ENCODE peak calls at places on chromosomes 13 and 19, in ten cellular contexts. C is ovary; V is breast epithelium; O is fibroblast of lung; S is left ventricle myocardium inferior; K is colonic mucosa; X is neural progenitor cell; D is A673; U is CD4-positive, alpha-beta memory T cell; F is brain microvascular endothelial cell. R is an unnamed sample.

GRCh38 chr19:16419671-16420394 is 51.9 kb downstream of the EPS15L1 start:
- DNase-seq in C (no peak), V (no peak), O (no peak), S (no peak), K (no peak), X (no peak), D (no peak), U (no peak), F (no peak), R (no peak)

GRCh38 chr13:44211286-44211685 is 162.3 kb upstream of the SERP2 start:
- DNase-seq in C (no peak), V (no peak), O (no peak), S (no peak), K (no peak), X (no peak), D (no peak), U (no peak), F (no peak), R (no peak)

GRCh38 chr19:12885749-12886706 is 973 bp downstream of the KLF1 start:
- DNase-seq in C (no peak), V (no peak), O (peak; percentile 2), S (no peak), K (no peak), X (peak; percentile 34), D (no peak), U (no peak), F (no peak), R (no peak)

GRCh38 chr19:2011169-2011568 is 4.3 kb downstream of the BTBD2 start:
- DNase-seq in C (no peak), V (no peak), O (no peak), S (no peak), K (no peak), X (no peak), D (no peak), U (no peak), F (no peak), R (no peak)

GRCh38 chr13:40652588-40652940 is 13.9 kb downstream of the FOXO1 start:
- DNase-seq in C (no peak), V (no peak), O (no peak), S (no peak), K (no peak), X (no peak), D (no peak), U (no peak), F (no peak), R (no peak)

GRCh38 chr19:17542793-17543582 is 12.5 kb upstream of the COLGALT1 start:
- DNase-seq in C (no peak), V (no peak), O (no peak), S (no peak), K (no peak), X (no peak), D (no peak), U (no peak), F (no peak), R (no peak)

GRCh38 chr13:113164492-113164891 is 6.0 kb downstream of the PROZ start:
- DNase-seq in C (no peak), V (no peak), O (no peak), S (no peak), K (no peak), X (no peak), D (no peak), U (no peak), F (no peak), R (no peak)

GRCh38 chr13:40911341-40911740 is 107.8 kb downstream of the ELF1 start:
- DNase-seq in C (no peak), V (no peak), O (no peak), S (no peak), K (no peak), X (no peak), D (no peak), U (no peak), F (no peak), R (no peak)

GRCh38 chr13:97259787-97260641 is 37.9 kb downstream of the MBNL2 start:
- DNase-seq in C (no peak), V (no peak), O (peak; percentile 84), S (no peak), K (no peak), X (no peak), D (no peak), U (no peak), F (peak; percentile 78), R (no peak)

GRCh38 chr19:50877338-50877737 is 4.1 kb downstream of the KLK2 start:
- DNase-seq in C (no peak), V (no peak), O (no peak), S (no peak), K (no peak), X (no peak), D (no peak), U (no peak), F (no peak), R (no peak)

GRCh38 chr13:90533866-90534265 is 813.6 kb upstream of the MIR17HG start:
- DNase-seq in C (no peak), V (no peak), O (no peak), S (no peak), K (no peak), X (no peak), D (no peak), U (no peak), F (no peak), R (no peak)

GRCh38 chr19:4597278-4597974 is 37.9 kb upstream of the SEMA6B start:
- DNase-seq in C (no peak), V (no peak), O (no peak), S (no peak), K (no peak), X (peak; percentile 31), D (no peak), U (no peak), F (no peak), R (no peak)
- H3K4me3 ChIP-seq in C (no peak overlapping the region), V (no peak overlapping the region), O (no peak overlapping the region), S (peak overlapping the region; percentile 39), K (no peak overlapping the region), X (peak overlapping the region; percentile 51), D (peak overlapping the region; percentile 45), U (no peak overlapping the region), F (no peak overlapping the region), R (no peak overlapping the region)

GRCh38 chr19:42323473-42323851 is 2.0 kb upstream of the MEGF8 start:
- DNase-seq in C (no peak), V (no peak), O (no peak), S (no peak), K (peak; percentile 46), X (peak; percentile 64), D (no peak), U (no peak), F (no peak), R (no peak)

GRCh38 chr19:42323852-42324654 is 1.4 kb upstream of the MEGF8 start:
- DNase-seq in C (no peak), V (no peak), O (no peak), S (no peak), K (no peak), X (peak; percentile 62), D (peak; percentile 37), U (peak; percentile 30), F (no peak), R (no peak)

GRCh38 chr19:42325308-42325895 is at the start of gene MEGF8:
- DNase-seq in C (peak; percentile 98), V (peak; percentile 98), O (peak; percentile 98), S (peak; percentile 97), K (peak; percentile 99), X (peak; percentile 99), D (peak; percentile 100), U (peak; percentile 97), F (peak; percentile 98), R (peak; percentile 89)

GRCh38 chr19:42325896-42326771 is 699 bp downstream of the MEGF8 start:
- DNase-seq in C (no peak), V (no peak), O (no peak), S (peak; percentile 38), K (peak; percentile 29), X (no peak), D (no peak), U (no peak), F (no peak), R (no peak)

GRCh38 chr19:42324655-42325307 is 654 bp upstream of the MEGF8 start:
- DNase-seq in C (no peak), V (no peak), O (no peak), S (no peak), K (peak; percentile 29), X (peak; percentile 47), D (no peak), U (no peak), F (no peak), R (no peak)
- H3K4me3 ChIP-seq in C (peak overlapping the region; percentile 93), V (peak overlapping the region; percentile 87), O (peak overlapping the region; percentile 24), S (peak overlapping the region; percentile 79), K (peak overlapping the region; percentile 25), X (peak overlapping the region; percentile 41), D (peak overlapping the region; percentile 88), U (peak overlapping the region; percentile 67), F (peak overlapping the region; percentile 29), R (peak overlapping the region; percentile 6)

DNA sequence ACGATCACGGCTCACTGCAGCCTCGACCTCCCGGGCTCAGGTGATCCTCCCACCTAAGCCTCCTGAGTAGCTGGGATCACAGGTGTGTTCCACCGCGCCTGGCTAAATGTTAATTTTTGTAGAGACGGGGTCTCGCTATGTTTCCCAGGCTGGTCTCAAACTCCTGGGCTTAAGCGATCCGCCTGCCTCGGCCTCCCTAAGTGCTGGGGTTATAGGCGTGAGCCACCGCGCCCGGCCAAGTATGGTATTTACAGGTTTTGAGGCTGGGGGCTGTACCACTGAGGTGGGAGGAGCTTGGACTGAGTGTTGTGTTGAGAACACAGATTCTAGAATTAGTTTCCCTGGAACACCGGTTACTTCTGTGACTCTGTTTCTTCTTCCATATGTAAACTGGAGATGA is 452 bp upstream of the PPM1N start:
- DNase-seq in C (no peak), V (no peak), O (no peak), S (no peak), K (no peak), X (peak; percentile 67), D (no peak), U (no peak), F (no peak), R (no peak)
- H3K4me3 ChIP-seq in C (no peak overlapping the region), V (no peak overlapping the region), O (no peak overlapping the region), S (no peak overlapping the region), K (no peak overlapping the region), X (peak overlapping the region; percentile 37), D (no peak overlapping the region), U (no peak overlapping the region), F (no peak overlapping the region), R (no peak overlapping the region)

GRCh38 chr19:35136231-35136630 is 1.4 kb upstream of the LGI4 start:
- DNase-seq in C (no peak), V (no peak), O (no peak), S (no peak), K (peak; percentile 22), X (no peak), D (no peak), U (no peak), F (no peak), R (no peak)

GRCh38 chr19:35139618-35139943 is 957 bp downstream of the FXYD1 start:
- DNase-seq in C (no peak), V (no peak), O (no peak), S (no peak), K (no peak), X (no peak), D (no peak), U (no peak), F (no peak), R (no peak)

GRCh38 chr19:35138305-35138799 is 272 bp upstream of the FXYD1 start:
- DNase-seq in C (peak; percentile 79), V (no peak), O (no peak), S (peak; percentile 78), K (peak; percentile 20), X (no peak), D (no peak), U (no peak), F (no peak), R (no peak)

GRCh38 chr19:35135389-35135909 is 590 bp upstream of the LGI4 start:
- DNase-seq in C (peak; percentile 85), V (no peak), O (peak; percentile 45), S (peak; percentile 84), K (peak; percentile 84), X (peak; percentile 88), D (peak; percentile 72), U (peak; percentile 53), F (peak; percentile 44), R (no peak)

GRCh38 chr19:35136977-35137702 is 1.5 kb upstream of the FXYD1 start:
- DNase-seq in C (no peak), V (no peak), O (no peak), S (no peak), K (peak; percentile 36), X (no peak), D (no peak), U (no peak), F (no peak), R (no peak)
- H3K4me3 ChIP-seq in C (no peak overlapping the region), V (no peak overlapping the region), O (no peak overlapping the region), S (no peak overlapping the region), K (no peak overlapping the region), X (no peak overlapping the region), D (no peak overlapping the region), U (no peak overlapping the region), F (no peak overlapping the region), R (no peak overlapping the region)

R was measured in epithelial cell of proximal tubule.